ENCODE peak calls at places on chromosomes 4 and X, in ten cellular contexts. T is sigmoid colon, U is tibial nerve, K is suprapubic skin, X is A549, J is transverse colon, H is K562, E is ovary, P is SK-N-SH, R is esophagus muscularis mucosa. Y is an unnamed sample.

GRCh38 chr4:174435981-174436776 is 86.1 kb downstream of the HPGD start:
- DNase-seq in T (no peak), P (no peak), X (no peak), J (no peak), U (no peak), E (no peak), H (no peak), K (no peak), R (no peak), Y (no peak)

GRCh38 chr4:52760256-52760655 is 9.0 kb upstream of the ERVMER34-1 start:
- DNase-seq in X (no peak), U (no peak), J (no peak), R (no peak), P (no peak), K (no peak), T (no peak), H (no peak), E (no peak), Y (no peak)

GRCh38 chrX:153731117-153731844 is 6.6 kb downstream of the ABCD1 start:
- DNase-seq in U (no peak), K (no peak), T (no peak), H (no peak), R (no peak), X (no peak), E (no peak), P (no peak), J (no peak), Y (no peak)

GRCh38 chr4:152983221-152983620 is 47.1 kb downstream of the FHDC1 start:
- DNase-seq in J (no peak), H (peak), K (no peak), U (no peak), T (no peak), P (no peak), E (no peak), R (no peak), X (no peak), Y (no peak)

GRCh38 chr4:118012142-118012541 is 22.1 kb upstream of the NDST3 start:
- DNase-seq in U (no peak), K (no peak), X (no peak), T (no peak), J (no peak), E (no peak), P (no peak), R (no peak), H (no peak), Y (no peak)

GRCh38 chr4:148253748-148254147 is 188.5 kb downstream of the NR3C2 start:
- DNase-seq in E (no peak), T (no peak), P (no peak), R (no peak), K (no peak), H (no peak), U (no peak), X (no peak), J (no peak), Y (no peak)

GRCh38 chr4:6892190-6892908 is 17.3 kb upstream of the TBC1D14 start:
- DNase-seq in U (peak), J (peak), T (peak), R (no peak), K (no peak), P (no peak), E (no peak), H (peak), X (peak), Y (peak)

GRCh38 chr4:135838889-135839288 is 1637.3 kb upstream of the PABPC4L start:
- DNase-seq in X (peak), K (no peak), E (no peak), R (no peak), J (no peak), H (no peak), P (no peak), T (no peak), U (no peak), Y (no peak)

GRCh38 chr4:38489924-38490639 is 173.9 kb upstream of the KLF3 start:
- DNase-seq in R (peak), J (peak), X (no peak), P (no peak), H (no peak), E (no peak), K (no peak), T (peak), U (no peak), Y (peak)

GRCh38 chrX:70134116-70134477 is 850 bp downstream of the IGBP1 start:
- DNase-seq in K (no peak), T (no peak), U (no peak), R (no peak), J (peak), H (peak), P (no peak), E (no peak), X (no peak), Y (no peak)

GRCh38 chrX:150766351-150767044 is 73.3 kb downstream of the MTMR1 start:
- DNase-seq in T (no peak), U (no peak), P (no peak), E (no peak), X (no peak), J (no peak), R (no peak), H (no peak), K (no peak), Y (no peak)

GRCh38 chr4:102564399-102564921 is 63.3 kb downstream of the NFKB1 start:
- DNase-seq in P (no peak), X (no peak), H (no peak), K (no peak), R (no peak), U (no peak), E (no peak), T (no peak), J (no peak), Y (no peak)

GRCh38 chrX:145823132-145823531 is 5.5 kb downstream of the SLITRK2 start:
- DNase-seq in R (no peak), U (no peak), P (no peak), T (no peak), X (no peak), K (no peak), J (no peak), H (no peak), E (no peak), Y (no peak)

GRCh38 chr4:185992585-185992984 is 76.4 kb upstream of the TLR3 start:
- DNase-seq in E (no peak), J (no peak), R (no peak), H (no peak), P (no peak), K (no peak), U (no peak), T (no peak), X (no peak), Y (no peak)

GRCh38 chr4:103137446-103137827 is 37.8 kb upstream of the BDH2 start:
- DNase-seq in P (no peak), K (no peak), H (no peak), R (no peak), T (no peak), X (no peak), U (no peak), J (no peak), E (no peak), Y (no peak)

GRCh38 chr4:113790478-113790877 is 28.9 kb upstream of the CAMK2D start:
- DNase-seq in U (no peak), X (no peak), K (no peak), T (no peak), R (no peak), E (no peak), H (no peak), J (no peak), P (no peak), Y (no peak)

GRCh38 chr4:18691431-18692200 is 670.1 kb upstream of the LCORL start:
- DNase-seq in U (no peak), K (no peak), T (no peak), E (no peak), J (no peak), H (no peak), R (no peak), P (no peak), X (no peak), Y (no peak)

GRCh38 chr4:14883166-14883565 is 119.1 kb upstream of the CPEB2 start:
- DNase-seq in E (no peak), X (no peak), U (no peak), R (no peak), P (no peak), K (no peak), T (no peak), J (no peak), H (no peak), Y (no peak)

GRCh38 chr4:108141213-108142045 is 27.3 kb downstream of the LEF1 start:
- DNase-seq in X (no peak), K (no peak), H (no peak), P (no peak), U (no peak), J (no peak), T (no peak), E (no peak), R (no peak), Y (no peak)

GRCh38 chr4:102639602-102640001 is 121.2 kb downstream of the MANBA start:
- DNase-seq in R (no peak), H (no peak), X (no peak), T (no peak), E (no peak), K (no peak), U (no peak), J (no peak), P (no peak), Y (no peak)

GRCh38 chr4:41646862-41647261 is 101.7 kb downstream of the PHOX2B start:
- DNase-seq in T (no peak), P (no peak), J (no peak), R (no peak), K (no peak), H (no peak), U (no peak), X (no peak), E (no peak), Y (no peak)

GRCh38 chr4:10119773-10120172 is 3.2 kb upstream of the WDR1 start:
- DNase-seq in E (no peak), U (no peak), H (no peak), T (no peak), J (no peak), X (no peak), R (no peak), K (no peak), P (no peak), Y (no peak)

GRCh38 chrX:113833096-113833495 is 750.8 kb upstream of the HTR2C start:
- DNase-seq in P (no peak), J (no peak), H (no peak), E (no peak), U (no peak), X (no peak), K (no peak), T (no peak), R (no peak), Y (no peak)

GRCh38 chrX:26032141-26032917 is 105.8 kb upstream of the MAGEB18 start:
- DNase-seq in J (no peak), H (no peak), P (no peak), E (no peak), X (no peak), K (no peak), T (no peak), U (no peak), R (no peak), Y (no peak)

GRCh38 chr4:29948451-29948850 is 771.7 kb upstream of the PCDH7 start:
- DNase-seq in U (no peak), X (no peak), J (no peak), H (no peak), T (no peak), P (no peak), K (no peak), R (no peak), E (no peak), Y (no peak)

GRCh38 chr4:153649572-153649991 is 34.5 kb upstream of the TLR2 start:
- DNase-seq in H (no peak), U (no peak), K (no peak), J (no peak), X (no peak), T (no peak), P (no peak), R (no peak), E (no peak), Y (no peak)

GRCh38 chrX:108020631-108021030 is 24.2 kb upstream of the VSIG1 start:
- DNase-seq in J (no peak), K (no peak), U (no peak), H (peak), X (no peak), P (no peak), R (no peak), T (no peak), E (no peak), Y (no peak)

GRCh38 chr4:100257567-100257966 is 67.3 kb upstream of the DDIT4L start:
- DNase-seq in H (no peak), K (no peak), R (no peak), E (no peak), P (no peak), J (no peak), X (no peak), T (no peak), U (no peak), Y (no peak)

GRCh38 chr4:96677499-96677898 is 837.6 kb downstream of the PDHA2 start:
- DNase-seq in X (no peak), E (no peak), U (no peak), K (no peak), J (no peak), T (no peak), R (no peak), P (no peak), H (no peak), Y (no peak)

GRCh38 chr4:179307297-179308136 is 1865.3 kb upstream of the AGA start:
- DNase-seq in U (no peak), H (peak), T (no peak), E (no peak), P (peak), R (no peak), K (no peak), X (peak), J (peak), Y (no peak)

GRCh38 chr4:25536577-25537325 is 118.9 kb upstream of the SLC34A2 start:
- DNase-seq in T (no peak), H (no peak), E (no peak), R (no peak), K (no peak), J (no peak), U (no peak), P (no peak), X (no peak), Y (no peak)

GRCh38 chr4:86963697-86964096 is 28.9 kb downstream of the AFF1 start:
- DNase-seq in T (no peak), J (no peak), P (no peak), R (no peak), X (no peak), E (no peak), H (no peak), K (no peak), U (no peak), Y (no peak)
- H3K4me3 ChIP-seq in T (no peak), J (no peak), P (no peak), R (no peak), X (no peak), E (no peak), H (no peak), K (no peak), U (no peak), Y (no peak)

DNA sequence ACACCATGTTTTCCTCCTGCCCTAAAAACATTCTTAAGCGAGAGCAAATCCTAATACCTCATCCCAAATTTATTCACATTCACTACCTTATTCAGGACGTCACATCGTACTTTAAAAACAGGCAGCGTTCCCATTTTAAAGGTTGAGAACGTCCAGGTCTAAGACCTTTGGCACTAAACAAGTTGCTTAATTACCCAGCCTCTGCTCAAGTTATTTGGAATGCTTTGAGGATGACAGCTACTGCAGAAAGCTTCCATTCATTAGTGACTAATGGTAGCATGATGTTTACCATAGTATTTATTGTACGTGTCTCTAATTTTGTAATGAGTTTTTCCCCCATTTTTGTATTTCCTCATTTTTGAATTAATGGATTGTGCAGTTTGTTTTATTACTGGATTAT is 1.5 kb downstream of the USP38 start:
- DNase-seq in T (no peak), X (no peak), H (no peak), J (no peak), U (no peak), K (no peak), P (no peak), R (no peak), E (no peak), Y (no peak)
- TF ChIP-seq EP300 in T (no peak), X (no peak), H (no peak), J (no peak), U (no peak), K (no peak), P (no peak), R (no peak), E (no peak), Y (no peak)

GRCh38 chr4:121192013-121192412 is 27.9 kb upstream of the TNIP3 start:
- DNase-seq in T (no peak), H (no peak), K (no peak), E (no peak), U (no peak), R (no peak), P (no peak), X (no peak), J (no peak), Y (no peak)
- H3K4me3 ChIP-seq in T (no peak), H (no peak), K (no peak), E (no peak), U (no peak), R (peak), P (no peak), X (peak), J (no peak), Y (no peak)

GRCh38 chr4:82893942-82894341 is 3.0 kb upstream of the SEC31A start:
- DNase-seq in T (no peak), U (no peak), H (no peak), R (no peak), P (no peak), K (no peak), J (no peak), X (no peak), E (no peak), Y (no peak)
- TF ChIP-seq EP300 in T (no peak), U (no peak), H (no peak), R (no peak), P (no peak), K (no peak), J (no peak), X (no peak), E (no peak), Y (no peak)

DNA sequence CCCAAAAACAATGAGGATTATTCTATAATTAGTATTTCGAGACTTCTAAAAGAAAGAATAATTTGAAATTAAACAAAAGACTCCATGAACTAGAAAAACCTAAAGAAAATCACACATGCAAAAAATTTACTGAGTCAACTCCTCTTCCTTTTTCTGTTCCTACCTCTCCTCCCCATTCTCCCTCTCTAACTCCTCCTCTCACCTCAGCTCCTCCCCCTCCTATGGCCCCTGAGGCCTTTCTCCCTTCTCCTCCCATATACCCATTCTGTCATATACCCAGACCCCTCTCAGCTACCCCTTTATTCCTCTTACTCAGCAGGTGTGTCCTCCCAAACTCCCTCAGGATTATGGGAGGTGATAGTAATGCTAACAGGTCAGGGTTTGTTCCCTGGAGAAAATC is 57.4 kb downstream of the SERTM2 start:
- DNase-seq in U (no peak), K (no peak), J (no peak), E (no peak), T (no peak), X (no peak), P (no peak), H (no peak), R (no peak), Y (no peak)
- H3K4me3 ChIP-seq in U (no peak), K (no peak), J (no peak), E (no peak), T (no peak), X (no peak), P (no peak), H (no peak), R (no peak), Y (no peak)

GRCh38 chr4:86333236-86333635 is 26.6 kb downstream of the MAPK10 start:
- DNase-seq in R (no peak), J (no peak), P (no peak), U (no peak), X (no peak), E (no peak), K (no peak), H (no peak), T (no peak), Y (no peak)

GRCh38 chr4:86334020-86334750 is 25.7 kb downstream of the MAPK10 start:
- DNase-seq in U (no peak), R (no peak), K (no peak), P (no peak), E (no peak), H (no peak), J (no peak), X (no peak), T (no peak), Y (no peak)

GRCh38 chr4:86344127-86344526 is 15.7 kb downstream of the MAPK10 start:
- DNase-seq in P (no peak), X (no peak), J (no peak), R (no peak), U (no peak), K (no peak), E (no peak), T (no peak), H (no peak), Y (no peak)

GRCh38 chr4:86338521-86338920 is 21.3 kb downstream of the MAPK10 start:
- DNase-seq in X (no peak), H (no peak), U (no peak), K (no peak), J (no peak), R (no peak), P (no peak), E (no peak), T (no peak), Y (no peak)

DNA sequence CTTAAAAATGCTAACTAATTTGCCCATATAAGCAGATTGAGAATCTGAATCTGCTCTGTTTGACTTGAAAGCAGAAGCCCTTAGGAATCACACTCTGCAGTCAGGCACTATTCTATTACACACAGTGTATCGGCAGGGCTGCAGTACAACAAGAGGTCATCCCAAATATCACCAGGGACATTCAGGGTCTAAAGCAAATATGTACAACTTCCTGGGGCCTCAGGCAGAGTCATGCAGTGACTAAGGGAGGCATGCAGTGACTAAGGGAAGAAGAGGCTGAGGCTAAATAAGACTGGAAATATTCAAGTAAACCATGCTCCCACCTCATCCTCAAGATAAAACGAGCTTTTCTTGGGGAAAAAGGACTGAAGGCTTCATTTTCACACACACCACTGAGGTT is 20.9 kb downstream of the MAPK10 start:
- DNase-seq in J (no peak), X (peak), K (no peak), E (no peak), P (no peak), T (no peak), R (no peak), U (no peak), H (no peak), Y (no peak)
- TF ChIP-seq EP300 in J (no peak), X (no peak), K (no peak), E (no peak), P (peak), T (no peak), R (no peak), U (no peak), H (no peak), Y (no peak)

GRCh38 chr4:1872918-1873269 is 1.7 kb downstream of the NSD2 start:
- DNase-seq in K (no peak), H (no peak), P (no peak), T (no peak), U (no peak), E (no peak), R (no peak), J (no peak), X (no peak), Y (no peak)

GRCh38 chr4:1873776-1874175 is 2.6 kb downstream of the NSD2 start:
- DNase-seq in P (no peak), K (no peak), R (no peak), J (no peak), E (no peak), U (no peak), H (no peak), T (no peak), X (no peak), Y (no peak)

GRCh38 chr4:1871471-1872021 is 353 bp downstream of the NSD2 start:
- DNase-seq in X (no peak), T (peak), J (peak), P (peak), U (no peak), R (no peak), K (peak), E (peak), H (no peak), Y (no peak)

GRCh38 chr4:1873291-1873690 is 2.1 kb downstream of the NSD2 start:
- DNase-seq in P (no peak), T (no peak), U (no peak), H (no peak), K (no peak), E (no peak), X (no peak), R (no peak), J (no peak), Y (no peak)

GRCh38 chr4:1874207-1874606 is 3.0 kb downstream of the NSD2 start:
- DNase-seq in H (no peak), J (peak), U (no peak), X (no peak), E (no peak), R (no peak), T (no peak), P (no peak), K (no peak), Y (no peak)
- H3K4me3 ChIP-seq in H (no peak), J (no peak), U (no peak), X (no peak), E (no peak), R (no peak), T (no peak), P (no peak), K (no peak), Y (no peak)

GRCh38 chr4:3672465-3672831 is 93.7 kb upstream of the ADRA2C start:
- DNase-seq in U (no peak), J (no peak), P (no peak), K (peak), R (no peak), X (no peak), H (no peak), E (no peak), T (no peak), Y (no peak)
- TF ChIP-seq EP300 in U (no peak), J (no peak), P (no peak), K (no peak), R (no peak), X (no peak), H (no peak), E (no peak), T (no peak), Y (no peak)

GRCh38 chr4:59814402-59814801 is 1385.7 kb upstream of the ADGRL3 start:
- DNase-seq in K (no peak), X (no peak), P (no peak), J (no peak), H (no peak), E (no peak), U (no peak), R (no peak), T (no peak), Y (no peak)

GRCh38 chr4:59818656-59819055 is 1381.5 kb upstream of the ADGRL3 start:
- DNase-seq in T (no peak), U (no peak), X (peak), J (no peak), E (no peak), K (no peak), H (no peak), R (no peak), P (no peak), Y (no peak)
- H3K4me3 ChIP-seq in T (peak), U (peak), X (peak), J (no peak), E (no peak), K (peak), H (no peak), R (peak), P (peak), Y (no peak)